ENCODE peak calls at places on chromosomes 16 and 17, in nine cellular contexts. G is testis, P is heart right ventricle, V is lower lobe of right lung, L is epithelial cell of esophagus, Z is AG04449, F is HFFc6, W is BE2C, E is lower leg skin. K is an unnamed sample.

GRCh38 chr16:89723279-89724250 is 2.2 kb downstream of the ZNF276 start:
- DNase-seq in G (peak; percentile 64), P (peak; percentile 64), V (no peak), L (peak; percentile 43), Z (no peak), F (no peak), W (peak; percentile 51), E (no peak), K (no peak)

GRCh38 chr16:89193021-89193575 is 7.2 kb downstream of the SLC22A31 start:
- DNase-seq in G (no peak), P (peak; percentile 72), V (peak; percentile 87), L (peak; percentile 78), Z (peak; percentile 26), F (no peak), W (peak; percentile 75), E (no peak), K (no peak)

GRCh38 chr16:25838724-25839186 is 147.0 kb downstream of the HS3ST4 start:
- DNase-seq in G (peak; percentile 28), P (no peak), V (no peak), L (peak; percentile 45), Z (peak; percentile 3), F (peak; percentile 42), W (peak; percentile 13), E (peak; percentile 15), K (no peak)

GRCh38 chr16:24035127-24035842 is 199.5 kb downstream of the PRKCB start:
- DNase-seq in G (no peak), P (no peak), V (no peak), L (no peak), Z (no peak), F (no peak), W (no peak), E (no peak), K (no peak)

GRCh38 chr16:89529097-89529496 is 20.9 kb downstream of the SPG7 start:
- DNase-seq in G (no peak), P (no peak), V (no peak), L (no peak), Z (no peak), F (no peak), W (no peak), E (no peak), K (no peak)

GRCh38 chr17:81097943-81098308 is 63.0 kb downstream of the BAIAP2 start:
- DNase-seq in G (no peak), P (no peak), V (peak; percentile 76), L (peak; percentile 54), Z (no peak), F (peak; percentile 10), W (no peak), E (no peak), K (no peak)

GRCh38 chr16:76583995-76584394 is 306.8 kb downstream of the CNTNAP4 start:
- DNase-seq in G (no peak), P (no peak), V (no peak), L (peak; percentile 2), Z (no peak), F (no peak), W (peak; percentile 20), E (no peak), K (no peak)

GRCh38 chr16:20517149-20517548 is 59.0 kb downstream of the ACSM2B start:
- DNase-seq in G (no peak), P (no peak), V (no peak), L (no peak), Z (no peak), F (no peak), W (no peak), E (no peak), K (no peak)

GRCh38 chr17:39920218-39921210 is 2.1 kb upstream of the GSDMB start:
- DNase-seq in G (peak; percentile 22), P (no peak), V (no peak), L (no peak), Z (no peak), F (no peak), W (peak; percentile 23), E (no peak), K (no peak)

GRCh38 chr16:78648517-78648916 is 549.1 kb downstream of the WWOX start:
- DNase-seq in G (no peak), P (no peak), V (no peak), L (no peak), Z (no peak), F (no peak), W (no peak), E (no peak), K (no peak)

GRCh38 chr16:54443839-54444238 is 157.3 kb upstream of the IRX3 start:
- DNase-seq in G (no peak), P (no peak), V (no peak), L (no peak), Z (no peak), F (no peak), W (no peak), E (no peak), K (no peak)

GRCh38 chr16:3618782-3619166 is 7.4 kb upstream of the SLX4 start:
- DNase-seq in G (no peak), P (no peak), V (no peak), L (peak; percentile 83), Z (no peak), F (no peak), W (no peak), E (no peak), K (no peak)

GRCh38 chr16:62950351-62950750 is 914.1 kb upstream of the CDH8 start:
- DNase-seq in G (no peak), P (no peak), V (no peak), L (no peak), Z (no peak), F (no peak), W (no peak), E (no peak), K (no peak)

GRCh38 chr16:27317320-27317719 is 3.5 kb downstream of the IL4R start:
- DNase-seq in G (no peak), P (no peak), V (no peak), L (peak; percentile 95), Z (no peak), F (no peak), W (no peak), E (peak; percentile 42), K (no peak)

GRCh38 chr17:78266771-78267170 is 35.3 kb downstream of the TMEM235 start:
- DNase-seq in G (no peak), P (no peak), V (no peak), L (no peak), Z (no peak), F (no peak), W (no peak), E (no peak), K (no peak)

GRCh38 chr17:50352693-50353599 is 7.0 kb downstream of the XYLT2 start:
- DNase-seq in G (no peak), P (no peak), V (no peak), L (no peak), Z (no peak), F (no peak), W (no peak), E (no peak), K (no peak)
- TF ChIP-seq CTCF in G (no peak), P (no peak), V (no peak), L (no peak), Z (no peak), F (no peak), W (no peak), E (no peak), K (no peak)

GRCh38 chr16:4987580-4988374 is 29.6 kb downstream of the SEC14L5 start:
- DNase-seq in G (no peak), P (no peak), V (peak; percentile 38), L (no peak), Z (no peak), F (no peak), W (no peak), E (no peak), K (no peak)

GRCh38 chr16:4987250-4987579 is 29.1 kb downstream of the SEC14L5 start:
- DNase-seq in G (no peak), P (no peak), V (no peak), L (no peak), Z (no peak), F (no peak), W (no peak), E (no peak), K (no peak)

GRCh38 chr16:4981473-4981872 is 23.3 kb downstream of the SEC14L5 start:
- DNase-seq in G (no peak), P (no peak), V (peak; percentile 25), L (no peak), Z (no peak), F (no peak), W (no peak), E (no peak), K (no peak)

GRCh38 chr16:4982056-4982867 is 24.1 kb downstream of the SEC14L5 start:
- DNase-seq in G (no peak), P (peak; percentile 69), V (peak; percentile 28), L (no peak), Z (no peak), F (no peak), W (no peak), E (no peak), K (no peak)

GRCh38 chr16:4984174-4985000 is 26.3 kb downstream of the SEC14L5 start:
- DNase-seq in G (no peak), P (no peak), V (no peak), L (no peak), Z (no peak), F (peak; percentile 4), W (no peak), E (no peak), K (no peak)
- TF ChIP-seq CTCF in G (no peak), P (no peak), V (no peak), L (no peak), Z (no peak), F (no peak), W (no peak), E (no peak), K (no peak)

GRCh38 chr17:76732734-76733617 is 4.2 kb downstream of the SRSF2 start:
- DNase-seq in G (no peak), P (no peak), V (no peak), L (no peak), Z (no peak), F (no peak), W (no peak), E (no peak), K (no peak)
- TF ChIP-seq CTCF in G (no peak), P (no peak), V (no peak), L (no peak), Z (no peak), F (no peak), W (no peak), E (no peak), K (no peak)

GRCh38 chr16:1403733-1404132 is 10.8 kb downstream of the UNKL start:
- DNase-seq in G (no peak), P (no peak), V (no peak), L (no peak), Z (no peak), F (no peak), W (no peak), E (no peak), K (no peak)

GRCh38 chr16:1403036-1403435 is 11.5 kb downstream of the UNKL start:
- DNase-seq in G (no peak), P (no peak), V (no peak), L (no peak), Z (no peak), F (no peak), W (no peak), E (no peak), K (no peak)

GRCh38 chr16:1398826-1399581 is 15.5 kb downstream of the UNKL start:
- DNase-seq in G (no peak), P (no peak), V (no peak), L (no peak), Z (no peak), F (no peak), W (no peak), E (no peak), K (no peak)

GRCh38 chr16:1401758-1402154 is 12.7 kb downstream of the UNKL start:
- DNase-seq in G (no peak), P (no peak), V (no peak), L (no peak), Z (no peak), F (no peak), W (no peak), E (no peak), K (no peak)

GRCh38 chr16:1401061-1401757 is 13.3 kb downstream of the UNKL start:
- DNase-seq in G (no peak), P (no peak), V (no peak), L (no peak), Z (no peak), F (no peak), W (no peak), E (no peak), K (no peak)
- TF ChIP-seq CTCF in G (no peak), P (no peak), V (no peak), L (no peak), Z (no peak), F (no peak), W (no peak), E (no peak), K (no peak)